ENCODE peak calls at places on chromosomes 2 and 18, in nine cellular contexts. One of them, this sample, is unnamed.
A peak's percentile ranks its signal among the peaks of the same experiment; 100 is the strongest.

GRCh38 chr2:215862211-215862610 is 151.1 kb downstream of the MREG start:
- DNase-seq in IMR-90: no peak
- DNase-seq in GM23248: no peak
- DNase-seq in neuronal stem cell: no peak
- DNase-seq in K562: no peak
- DNase-seq in HCT116: no peak
- DNase-seq in neural progenitor cell: no peak
- DNase-seq in endothelial cell of umbilical vein: peak; percentile 73
- DNase-seq in MM.1S: no peak
- DNase-seq in this sample: no peak

GRCh38 chr2:111117666-111118454 is 2.9 kb upstream of the BCL2L11 start:
- DNase-seq in IMR-90: peak; percentile 77
- DNase-seq in GM23248: peak; percentile 74
- DNase-seq in neuronal stem cell: peak; percentile 27
- DNase-seq in K562: no peak
- DNase-seq in HCT116: no peak
- DNase-seq in neural progenitor cell: peak; percentile 63
- DNase-seq in endothelial cell of umbilical vein: peak; percentile 66
- DNase-seq in MM.1S: peak; percentile 10
- DNase-seq in this sample: no peak

GRCh38 chr2:199869227-199869541 is 18.2 kb upstream of the FTCDNL1 start:
- DNase-seq in IMR-90: no peak
- DNase-seq in GM23248: no peak
- DNase-seq in neuronal stem cell: no peak
- DNase-seq in K562: no peak
- DNase-seq in HCT116: no peak
- DNase-seq in neural progenitor cell: no peak
- DNase-seq in endothelial cell of umbilical vein: no peak
- DNase-seq in MM.1S: no peak
- DNase-seq in this sample: no peak

GRCh38 chr2:24456610-24457556 is 34.2 kb upstream of the NCOA1 start:
- DNase-seq in IMR-90: peak; percentile 84
- DNase-seq in GM23248: peak; percentile 92
- DNase-seq in neuronal stem cell: no peak
- DNase-seq in K562: peak; percentile 78
- DNase-seq in HCT116: peak; percentile 21
- DNase-seq in neural progenitor cell: no peak
- DNase-seq in endothelial cell of umbilical vein: peak; percentile 29
- DNase-seq in MM.1S: no peak
- DNase-seq in this sample: peak; percentile 89

GRCh38 chr18:7885763-7886295 is 318.7 kb downstream of the PTPRM start:
- DNase-seq in IMR-90: no peak
- DNase-seq in GM23248: no peak
- DNase-seq in neuronal stem cell: no peak
- DNase-seq in K562: no peak
- DNase-seq in HCT116: no peak
- DNase-seq in neural progenitor cell: no peak
- DNase-seq in endothelial cell of umbilical vein: no peak
- DNase-seq in MM.1S: no peak
- DNase-seq in this sample: no peak

GRCh38 chr2:203996692-203997091 is 60.1 kb downstream of the ICOS start:
- DNase-seq in IMR-90: no peak
- DNase-seq in GM23248: no peak
- DNase-seq in neuronal stem cell: no peak
- DNase-seq in K562: no peak
- DNase-seq in HCT116: no peak
- DNase-seq in neural progenitor cell: no peak
- DNase-seq in endothelial cell of umbilical vein: no peak
- DNase-seq in MM.1S: no peak
- DNase-seq in this sample: no peak

GRCh38 chr2:27638023-27638637 is 9.3 kb downstream of the GPN1 start:
- DNase-seq in IMR-90: peak; percentile 94
- DNase-seq in GM23248: peak; percentile 95
- DNase-seq in neuronal stem cell: no peak
- DNase-seq in K562: no peak
- DNase-seq in HCT116: no peak
- DNase-seq in neural progenitor cell: no peak
- DNase-seq in endothelial cell of umbilical vein: no peak
- DNase-seq in MM.1S: no peak
- DNase-seq in this sample: peak; percentile 82

GRCh38 chr2:161104054-161104553 is 56.1 kb upstream of the TANK start:
- DNase-seq in IMR-90: no peak
- DNase-seq in GM23248: no peak
- DNase-seq in neuronal stem cell: no peak
- DNase-seq in K562: no peak
- DNase-seq in HCT116: no peak
- DNase-seq in neural progenitor cell: no peak
- DNase-seq in endothelial cell of umbilical vein: no peak
- DNase-seq in MM.1S: peak; percentile 74
- DNase-seq in this sample: peak; percentile 53

GRCh38 chr2:73075477-73076373 is 4.2 kb upstream of the SFXN5 start:
- DNase-seq in IMR-90: peak; percentile 46
- DNase-seq in GM23248: no peak
- DNase-seq in neuronal stem cell: no peak
- DNase-seq in K562: no peak
- DNase-seq in HCT116: no peak
- DNase-seq in neural progenitor cell: no peak
- DNase-seq in endothelial cell of umbilical vein: no peak
- DNase-seq in MM.1S: no peak
- DNase-seq in this sample: no peak

GRCh38 chr18:13222371-13223281 is 4.1 kb downstream of the LDLRAD4 start:
- DNase-seq in IMR-90: peak; percentile 37
- DNase-seq in GM23248: peak; percentile 28
- DNase-seq in neuronal stem cell: no peak
- DNase-seq in K562: no peak
- DNase-seq in HCT116: no peak
- DNase-seq in neural progenitor cell: no peak
- DNase-seq in endothelial cell of umbilical vein: no peak
- DNase-seq in MM.1S: no peak
- DNase-seq in this sample: peak; percentile 23

GRCh38 chr2:157587576-157587975 is 41.1 kb downstream of the ACVR1C start:
- DNase-seq in IMR-90: no peak
- DNase-seq in GM23248: no peak
- DNase-seq in neuronal stem cell: no peak
- DNase-seq in K562: no peak
- DNase-seq in HCT116: no peak
- DNase-seq in neural progenitor cell: peak; percentile 8
- DNase-seq in endothelial cell of umbilical vein: no peak
- DNase-seq in MM.1S: no peak
- DNase-seq in this sample: no peak

GRCh38 chr2:198282061-198282460 is 477.7 kb downstream of the PLCL1 start:
- DNase-seq in IMR-90: no peak
- DNase-seq in GM23248: no peak
- DNase-seq in neuronal stem cell: no peak
- DNase-seq in K562: no peak
- DNase-seq in HCT116: no peak
- DNase-seq in neural progenitor cell: no peak
- DNase-seq in endothelial cell of umbilical vein: no peak
- DNase-seq in MM.1S: no peak
- DNase-seq in this sample: no peak

DNA sequence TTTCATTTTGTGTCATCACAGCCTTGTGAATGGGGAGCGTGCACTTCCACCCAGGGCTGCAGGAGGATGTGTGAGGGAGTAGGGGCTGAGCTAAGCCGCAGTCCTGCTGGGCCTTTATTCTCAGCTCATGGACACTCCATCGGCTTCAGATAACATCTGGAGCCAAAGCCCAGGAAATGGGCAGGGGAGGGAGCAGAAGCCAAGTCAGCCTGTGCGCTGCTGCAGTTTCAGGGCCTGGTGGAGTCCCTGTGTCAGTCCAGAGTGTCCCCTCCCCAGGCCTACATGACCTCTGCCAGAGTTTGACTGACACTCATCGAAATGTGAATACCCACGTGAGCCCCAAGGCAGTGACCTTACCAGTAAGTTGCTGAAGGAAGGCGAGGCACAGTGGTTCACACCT is 242.2 kb downstream of the LOXHD1 start:
- DNase-seq in IMR-90: no peak
- DNase-seq in GM23248: no peak
- DNase-seq in neuronal stem cell: peak; percentile 49
- DNase-seq in K562: no peak
- DNase-seq in HCT116: no peak
- DNase-seq in neural progenitor cell: peak; percentile 90
- DNase-seq in endothelial cell of umbilical vein: no peak
- DNase-seq in MM.1S: no peak
- DNase-seq in this sample: no peak
- H3K4me1 ChIP-seq in IMR-90: no peaks in the 10 kb centered on the region
- H3K4me1 ChIP-seq in GM23248: no peaks in the 10 kb centered on the region
- H3K4me1 ChIP-seq in neuronal stem cell: peaks cover 45% of the 10 kb centered on the region
- H3K4me1 ChIP-seq in K562: no peaks in the 10 kb centered on the region
- H3K4me1 ChIP-seq in HCT116: peaks cover 6% of the 10 kb centered on the region
- H3K4me1 ChIP-seq in neural progenitor cell: peaks cover 62% of the 10 kb centered on the region
- H3K4me1 ChIP-seq in endothelial cell of umbilical vein: no peaks in the 10 kb centered on the region
- H3K4me1 ChIP-seq in MM.1S: no peaks in the 10 kb centered on the region
- H3K4me1 ChIP-seq in this sample: no peaks in the 10 kb centered on the region

DNA sequence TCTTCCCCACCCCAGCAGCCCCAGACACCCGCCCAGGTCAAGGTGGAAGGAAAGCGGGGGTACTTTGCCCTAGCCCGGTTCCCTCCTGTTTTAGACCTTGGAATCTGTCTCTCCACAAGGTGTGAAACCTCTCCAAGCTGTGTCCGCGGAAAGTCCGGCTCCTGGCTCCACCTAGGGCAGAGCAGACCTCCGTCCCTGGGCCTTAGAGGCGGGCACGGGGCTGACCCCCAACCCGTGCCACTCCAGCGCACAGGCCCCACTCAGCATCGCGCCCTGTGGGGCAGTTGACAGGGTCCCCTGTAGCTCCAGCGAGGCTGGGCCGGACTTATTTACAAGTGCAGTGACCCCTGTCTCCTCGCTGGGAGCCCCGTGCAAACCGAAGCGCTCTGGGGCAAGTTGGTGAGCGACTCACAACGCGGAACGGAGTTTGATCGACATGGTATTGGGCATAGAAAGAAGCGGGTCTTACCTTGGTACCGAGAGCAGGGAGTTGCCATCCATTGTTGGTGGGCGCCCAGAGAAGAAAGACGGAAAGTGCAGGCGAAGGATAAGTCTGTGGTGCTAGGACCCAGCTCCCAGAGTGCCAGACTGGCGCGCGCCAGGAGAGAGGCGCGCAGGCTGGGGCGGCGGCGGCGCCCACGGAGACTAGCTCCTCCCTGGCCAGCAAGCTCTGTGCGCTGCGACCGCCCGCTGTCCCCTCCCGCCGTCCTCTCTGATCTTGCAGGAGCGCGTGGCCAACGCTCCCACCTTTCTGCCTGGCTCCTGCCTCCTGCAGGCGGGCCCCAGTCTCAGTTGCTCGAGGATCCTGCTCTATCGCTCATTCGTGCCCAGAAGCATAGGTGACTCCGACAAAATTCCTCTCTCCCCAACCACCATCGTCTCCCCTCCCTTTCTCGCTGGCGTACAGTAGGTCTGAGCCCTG is at the start of gene SPHKAP:
- DNase-seq in IMR-90: no peak
- DNase-seq in GM23248: peak; percentile 26
- DNase-seq in neuronal stem cell: peak; percentile 21
- DNase-seq in K562: no peak
- DNase-seq in HCT116: no peak
- DNase-seq in neural progenitor cell: peak; percentile 60
- DNase-seq in endothelial cell of umbilical vein: no peak
- DNase-seq in MM.1S: no peak
- DNase-seq in this sample: no peak
- H3K9ac ChIP-seq in IMR-90: no peak within 1 kb of the TSS
- H3K9ac ChIP-seq in GM23248: no peak within 1 kb of the TSS
- H3K9ac ChIP-seq in neuronal stem cell: peak within 1 kb of the TSS; percentile 83
- H3K9ac ChIP-seq in K562: no peak within 1 kb of the TSS
- H3K9ac ChIP-seq in HCT116: no peak within 1 kb of the TSS
- H3K9ac ChIP-seq in neural progenitor cell: no peak within 1 kb of the TSS
- H3K9ac ChIP-seq in endothelial cell of umbilical vein: no peak within 1 kb of the TSS
- H3K9ac ChIP-seq in MM.1S: no peak within 1 kb of the TSS
- H3K9ac ChIP-seq in this sample: no peak within 1 kb of the TSS

GRCh38 chr2:237704476-237705224 is 77.3 kb downstream of the LRRFIP1 start:
- DNase-seq in IMR-90: peak; percentile 64
- DNase-seq in GM23248: peak; percentile 76
- DNase-seq in neuronal stem cell: no peak
- DNase-seq in K562: no peak
- DNase-seq in HCT116: no peak
- DNase-seq in neural progenitor cell: no peak
- DNase-seq in endothelial cell of umbilical vein: peak; percentile 69
- DNase-seq in MM.1S: no peak
- DNase-seq in this sample: peak; percentile 67
- H3K4me1 ChIP-seq in IMR-90: peaks cover 57% of the 10 kb centered on the region
- H3K4me1 ChIP-seq in GM23248: peaks cover 45% of the 10 kb centered on the region
- H3K4me1 ChIP-seq in neuronal stem cell: peaks cover 35% of the 10 kb centered on the region
- H3K4me1 ChIP-seq in K562: peaks cover 44% of the 10 kb centered on the region
- H3K4me1 ChIP-seq in HCT116: peaks cover 33% of the 10 kb centered on the region
- H3K4me1 ChIP-seq in neural progenitor cell: peaks cover 22% of the 10 kb centered on the region
- H3K4me1 ChIP-seq in endothelial cell of umbilical vein: peaks cover 57% of the 10 kb centered on the region
- H3K4me1 ChIP-seq in MM.1S: peaks cover 47% of the 10 kb centered on the region
- H3K4me1 ChIP-seq in this sample: peaks cover 23% of the 10 kb centered on the region

GRCh38 chr2:218221015-218221414 is 4.0 kb downstream of the ARPC2 start:
- DNase-seq in IMR-90: no peak
- DNase-seq in GM23248: peak; percentile 42
- DNase-seq in neuronal stem cell: no peak
- DNase-seq in K562: no peak
- DNase-seq in HCT116: no peak
- DNase-seq in neural progenitor cell: no peak
- DNase-seq in endothelial cell of umbilical vein: no peak
- DNase-seq in MM.1S: no peak
- DNase-seq in this sample: no peak

GRCh38 chr2:218217366-218218309 is 649 bp downstream of the ARPC2 start:
- DNase-seq in IMR-90: peak; percentile 23
- DNase-seq in GM23248: peak; percentile 73
- DNase-seq in neuronal stem cell: peak; percentile 31
- DNase-seq in K562: no peak
- DNase-seq in HCT116: no peak
- DNase-seq in neural progenitor cell: peak; percentile 60
- DNase-seq in endothelial cell of umbilical vein: peak; percentile 45
- DNase-seq in MM.1S: peak; percentile 40
- DNase-seq in this sample: peak; percentile 25

GRCh38 chr2:218223046-218223445 is 6.1 kb downstream of the ARPC2 start:
- DNase-seq in IMR-90: peak; percentile 24
- DNase-seq in GM23248: peak; percentile 32
- DNase-seq in neuronal stem cell: no peak
- DNase-seq in K562: no peak
- DNase-seq in HCT116: no peak
- DNase-seq in neural progenitor cell: no peak
- DNase-seq in endothelial cell of umbilical vein: peak; percentile 55
- DNase-seq in MM.1S: no peak
- DNase-seq in this sample: no peak

GRCh38 chr2:218218409-218219185 is 1.6 kb downstream of the ARPC2 start:
- DNase-seq in IMR-90: no peak
- DNase-seq in GM23248: peak; percentile 36
- DNase-seq in neuronal stem cell: no peak
- DNase-seq in K562: no peak
- DNase-seq in HCT116: no peak
- DNase-seq in neural progenitor cell: no peak
- DNase-seq in endothelial cell of umbilical vein: peak; percentile 44
- DNase-seq in MM.1S: peak; percentile 33
- DNase-seq in this sample: no peak

DNA sequence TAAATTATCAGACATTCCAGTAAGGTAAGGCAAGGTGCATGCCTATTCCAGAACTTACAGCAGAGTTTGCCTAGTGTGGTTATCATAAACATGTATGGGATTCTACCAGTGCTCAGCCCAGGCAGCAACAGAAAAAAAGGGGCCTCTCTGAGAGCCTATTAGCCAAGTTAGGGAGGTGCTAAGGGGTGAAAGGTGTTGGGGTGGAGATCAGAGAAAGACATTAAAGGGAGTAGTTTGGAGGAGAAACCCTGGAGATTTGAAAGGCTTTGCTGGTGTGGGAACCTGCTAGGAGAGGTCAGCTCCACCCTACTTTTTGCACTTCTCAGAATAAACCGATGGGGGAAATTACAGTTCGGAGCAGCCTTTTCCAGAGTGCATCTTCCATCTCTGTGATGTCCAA is 2.9 kb downstream of the ARPC2 start:
- DNase-seq in IMR-90: no peak
- DNase-seq in GM23248: no peak
- DNase-seq in neuronal stem cell: no peak
- DNase-seq in K562: no peak
- DNase-seq in HCT116: no peak
- DNase-seq in neural progenitor cell: no peak
- DNase-seq in endothelial cell of umbilical vein: no peak
- DNase-seq in MM.1S: peak; percentile 23
- DNase-seq in this sample: no peak
- H3K9ac ChIP-seq in IMR-90: no peak overlapping the region
- H3K9ac ChIP-seq in GM23248: peak overlapping the region; percentile 98
- H3K9ac ChIP-seq in neuronal stem cell: no peak overlapping the region
- H3K9ac ChIP-seq in K562: no peak overlapping the region
- H3K9ac ChIP-seq in HCT116: no peak overlapping the region
- H3K9ac ChIP-seq in neural progenitor cell: no peak overlapping the region
- H3K9ac ChIP-seq in endothelial cell of umbilical vein: no peak overlapping the region
- H3K9ac ChIP-seq in MM.1S: peak overlapping the region; percentile 92
- H3K9ac ChIP-seq in this sample: no peak overlapping the region

This sample was measured in PC-3.